ENCODE peak calls at places on chromosomes 1 and 21, in six cellular contexts. Q is suprapubic skin, M is prostate gland, G is ovary, C is adrenal gland, V is A549. W is an unnamed sample.

GRCh38 chr1:29122987-29123870 is 474 bp downstream of the TMEM200B start:
- DNase-seq in Q (peak; percentile 71), C (no peak), V (no peak), M (no peak), G (peak; percentile 53), W (peak; percentile 51)

GRCh38 chr1:216815239-216815955 is 92.2 kb upstream of the ESRRG start:
- DNase-seq in V (no peak), Q (peak; percentile 57), M (peak; percentile 42), C (no peak), G (no peak), W (no peak)

GRCh38 chr1:91924146-91924545 is 25.1 kb upstream of the BRDT start:
- DNase-seq in Q (no peak), V (peak; percentile 10), G (no peak), C (no peak), M (no peak), W (no peak)

GRCh38 chr1:79271759-79272158 is 265.2 kb upstream of the ADGRL4 start:
- DNase-seq in V (no peak), M (no peak), Q (no peak), C (no peak), G (no peak), W (no peak)

GRCh38 chr1:175188936-175189335 is 3.6 kb downstream of the KIAA0040 start:
- DNase-seq in Q (no peak), V (no peak), G (no peak), M (no peak), C (peak; percentile 40), W (no peak)

GRCh38 chr1:27444632-27445031 is 45.3 kb downstream of the WASF2 start:
- DNase-seq in M (no peak), Q (no peak), C (no peak), G (no peak), V (no peak), W (no peak)

GRCh38 chr1:156645058-156645457 is 3.1 kb downstream of the BCAN start:
- DNase-seq in C (no peak), V (no peak), Q (no peak), M (no peak), G (no peak), W (no peak)

GRCh38 chr1:20233394-20233793 is 47.1 kb upstream of the PLA2G2C start:
- DNase-seq in C (no peak), V (peak; percentile 31), M (no peak), Q (no peak), G (no peak), W (no peak)

GRCh38 chr1:225843426-225843795 is 33.5 kb downstream of the EPHX1 start:
- DNase-seq in Q (no peak), M (no peak), V (no peak), C (no peak), G (no peak), W (no peak)

GRCh38 chr1:239893127-239893731 is 198.5 kb upstream of the FMN2 start:
- DNase-seq in Q (no peak), M (no peak), G (no peak), V (peak; percentile 73), C (no peak), W (no peak)

GRCh38 chr1:90371106-90371813 is 345.8 kb downstream of the BARHL2 start:
- DNase-seq in Q (no peak), G (no peak), C (no peak), M (no peak), V (no peak), W (no peak)

GRCh38 chr1:72009756-72010441 is 272.4 kb downstream of the NEGR1 start:
- DNase-seq in V (no peak), Q (no peak), G (no peak), M (no peak), C (no peak), W (no peak)

GRCh38 chr1:107695341-107695740 is 269.6 kb downstream of the VAV3 start:
- DNase-seq in C (no peak), Q (no peak), V (no peak), M (no peak), G (no peak), W (no peak)

GRCh38 chr1:27724961-27725373 is 794 bp upstream of the FAM76A start:
- DNase-seq in M (peak; percentile 8), C (peak; percentile 39), V (no peak), G (peak; percentile 29), Q (peak; percentile 73), W (peak; percentile 30)

GRCh38 chr21:33860332-33860879 is 55.2 kb downstream of the ATP5PO start:
- DNase-seq in M (no peak), V (no peak), C (no peak), G (no peak), Q (no peak), W (no peak)

GRCh38 chr1:245687636-245688535 is 533.1 kb downstream of the KIF26B start:
- DNase-seq in Q (no peak), M (no peak), C (peak; percentile 68), V (no peak), G (no peak), W (no peak)

GRCh38 chr1:29749021-29749420 is 512.7 kb downstream of the PTPRU start:
- DNase-seq in G (no peak), V (no peak), C (no peak), M (no peak), Q (no peak), W (no peak)

GRCh38 chr1:166166701-166167394 is at the start of gene FAM78B:
- DNase-seq in Q (peak; percentile 84), G (peak; percentile 70), M (peak; percentile 60), C (peak; percentile 73), V (peak; percentile 79), W (peak; percentile 83)

GRCh38 chr1:76285578-76286135 is 211.1 kb downstream of the ST6GALNAC3 start:
- DNase-seq in Q (no peak), M (no peak), G (no peak), V (no peak), C (no peak), W (no peak)

GRCh38 chr1:40476924-40477679 is at the start of gene ZFP69:
- DNase-seq in C (peak; percentile 37), V (no peak), M (peak; percentile 10), Q (peak; percentile 67), G (peak; percentile 59), W (peak; percentile 73)

GRCh38 chr21:18460979-18461378 is 57.4 kb upstream of the TMPRSS15 start:
- DNase-seq in Q (no peak), M (no peak), G (no peak), V (no peak), C (no peak), W (no peak)

GRCh38 chr1:23567996-23568607 is 8.8 kb upstream of the ID3 start:
- DNase-seq in Q (no peak), C (no peak), G (peak; percentile 26), V (no peak), M (no peak), W (no peak)

GRCh38 chr1:54663723-54664122 is 22.1 kb downstream of the MROH7 start:
- DNase-seq in V (no peak), C (no peak), Q (no peak), G (no peak), M (no peak), W (no peak)
- H3K27ac ChIP-seq in V (no peak overlapping the region), C (no peak overlapping the region), Q (no peak overlapping the region), G (no peak overlapping the region), M (no peak overlapping the region), W (no peak overlapping the region)

DNA sequence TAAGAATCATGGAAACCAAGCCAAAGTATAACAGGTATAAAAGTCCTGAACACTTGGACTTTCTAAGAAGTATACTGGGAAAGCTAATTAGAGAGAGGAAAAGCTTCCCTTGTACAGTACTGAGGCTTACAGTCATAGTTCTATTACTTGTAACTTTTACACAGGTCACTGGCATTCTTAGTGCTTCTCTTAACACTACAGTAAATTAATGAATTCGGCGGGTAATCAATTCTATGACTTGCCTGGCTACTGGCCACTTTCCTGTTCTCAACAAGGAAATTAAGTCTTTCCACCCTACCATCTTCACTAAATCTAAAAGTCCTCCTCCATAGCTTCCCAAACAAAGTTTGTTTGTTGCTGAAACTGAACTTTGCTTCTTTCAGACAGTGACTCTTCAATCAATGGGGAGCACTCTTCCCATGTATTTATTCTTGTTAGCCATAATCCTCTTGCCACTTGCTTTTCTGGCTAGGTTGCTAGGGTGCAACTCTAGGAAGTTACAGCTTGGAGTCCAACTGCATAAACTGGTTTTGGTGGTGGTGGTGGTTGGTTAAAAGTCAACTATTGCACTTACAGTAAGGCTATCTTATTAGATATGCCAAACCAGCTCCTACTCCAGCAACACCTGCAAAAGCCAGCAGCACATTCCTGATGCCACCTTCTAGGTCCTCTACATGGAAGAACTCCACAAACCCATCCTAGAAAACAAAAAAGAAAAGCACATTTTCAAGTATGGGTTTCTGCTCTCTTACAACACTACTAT is 2.4 kb downstream of the MCL1 start:
- DNase-seq in G (no peak), Q (no peak), V (no peak), M (peak; percentile 58), C (no peak), W (no peak)
- TF ChIP-seq POLR2A in G (no peak), Q (no peak), V (no peak), M (no peak), C (no peak), W (no peak)

GRCh38 chr1:197149340-197149739 is 2.9 kb upstream of the ASPM start:
- DNase-seq in C (no peak), G (no peak), Q (no peak), M (no peak), V (no peak), W (no peak)

GRCh38 chr1:197146108-197147095 is at the start of gene ASPM:
- DNase-seq in G (peak; percentile 91), Q (peak; percentile 95), M (peak; percentile 93), C (peak; percentile 97), V (peak; percentile 95), W (peak; percentile 90)

GRCh38 chr1:197141556-197141955 is 4.9 kb downstream of the ASPM start:
- DNase-seq in G (no peak), C (no peak), V (no peak), M (no peak), Q (no peak), W (no peak)

GRCh38 chr1:197145451-197146029 is 929 bp downstream of the ASPM start:
- DNase-seq in Q (peak; percentile 38), M (no peak), C (no peak), V (no peak), G (no peak), W (no peak)

GRCh38 chr1:197144570-197145325 is 1.7 kb downstream of the ASPM start:
- DNase-seq in M (no peak), Q (no peak), G (no peak), V (no peak), C (no peak), W (no peak)
- H3K27ac ChIP-seq in M (no peak overlapping the region), Q (no peak overlapping the region), G (no peak overlapping the region), V (peak overlapping the region; percentile 73), C (no peak overlapping the region), W (no peak overlapping the region)

DNA sequence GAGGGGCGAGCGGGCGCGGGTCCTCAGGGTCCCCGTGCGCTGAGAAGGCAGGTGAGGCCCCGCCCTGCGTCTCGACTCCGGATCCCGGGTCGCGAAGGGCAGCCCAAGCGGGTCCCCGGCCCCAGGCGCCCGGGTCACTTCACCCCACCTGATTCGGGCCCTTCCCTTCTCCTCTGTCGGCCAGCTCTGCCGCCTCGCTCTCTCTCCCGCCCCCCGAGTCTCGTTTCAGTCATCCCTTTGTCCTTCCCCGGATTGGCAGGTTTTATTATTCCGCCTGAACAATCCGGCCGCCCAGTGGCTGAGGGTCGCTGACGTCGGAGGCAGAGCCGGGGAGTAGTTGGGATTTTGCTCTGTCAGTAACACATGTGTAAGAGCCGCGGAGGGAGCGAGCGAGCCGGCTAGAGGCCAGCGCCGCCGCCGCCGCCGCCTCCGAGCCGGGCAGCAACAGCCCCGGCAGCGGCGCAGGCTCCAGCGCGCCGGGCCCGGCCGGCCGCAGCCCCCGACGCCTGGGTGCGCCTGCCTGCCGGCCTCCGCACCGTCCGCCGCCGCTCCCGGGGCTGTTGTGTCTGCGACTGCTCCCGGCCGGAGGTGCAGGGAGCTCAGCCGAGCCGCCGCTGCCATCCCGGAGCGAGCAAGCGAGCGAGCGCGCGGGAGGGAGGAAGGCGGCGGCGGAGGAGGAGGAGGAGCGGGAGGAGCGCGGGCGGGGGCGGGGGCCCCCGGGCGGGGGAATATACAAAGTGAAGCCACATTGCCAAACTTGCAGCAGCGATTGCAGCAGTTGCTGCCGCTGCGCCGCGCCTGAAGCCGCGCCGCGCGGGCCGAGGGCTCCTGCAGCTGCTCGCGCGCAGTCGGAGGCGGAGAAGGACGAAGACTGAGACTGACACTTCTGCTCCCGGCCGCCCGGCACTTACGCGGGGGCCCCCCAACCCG is at the start of gene LMO4:
- DNase-seq in M (peak; percentile 97), C (peak; percentile 97), V (peak; percentile 96), G (peak; percentile 96), Q (peak; percentile 97), W (peak; percentile 97)
- TF ChIP-seq POLR2A in M (peak; percentile 93), C (peak; percentile 97), V (peak; percentile 85), G (peak; percentile 73), Q (peak; percentile 54), W (peak; percentile 87)

W was measured in uterus.